ENCODE peak calls at places on chromosomes 5 and 9, in seven cellular contexts. L is activated CD4-positive, alpha-beta T cell treated with anti-CD3 and anti-CD28 coated beads, Interleukin-2, amount 50 U/mL, for 4 hours; O is lower leg skin; D is stimulated activated CD4-positive, alpha-beta T cell treated with anti-CD3 and anti-CD28 coated beads, Interleukin-4, amount 100 ng/mL, for 4 hours; V is AG09309; Q is activated T-helper 1 cell treated with anti-CD3 and anti-CD28 coated beads, Interleukin-2, amount 50 U/mL, for 16 hours; C is T follicular helper cell. F is an unnamed sample.

GRCh38 chr9:37371565-37372464 is 50.7 kb upstream of the GRHPR start:
- DNase-seq in C (no peak), L (no peak), D (no peak), Q (no peak), O (no peak), V (no peak), F (no peak)

GRCh38 chr9:137318565-137318964 is 16.5 kb upstream of the NRARP start:
- DNase-seq in O (no peak), L (no peak), D (no peak), V (no peak), C (no peak), Q (no peak), F (no peak)

GRCh38 chr5:97046270-97046982 is 96.0 kb downstream of the LIX1 start:
- DNase-seq in D (no peak), Q (no peak), V (peak; percentile 3), C (no peak), O (no peak), L (no peak), F (no peak)

GRCh38 chr5:133534566-133534965 is 77.8 kb downstream of the FSTL4 start:
- DNase-seq in Q (no peak), L (no peak), C (no peak), O (no peak), D (no peak), V (no peak), F (no peak)

GRCh38 chr5:172699423-172699822 is 58.4 kb downstream of the NEURL1B start:
- DNase-seq in C (no peak), V (no peak), O (no peak), D (no peak), L (no peak), Q (no peak), F (no peak)

GRCh38 chr5:79416499-79416898 is 97.4 kb downstream of the HOMER1 start:
- DNase-seq in V (no peak), C (no peak), L (no peak), D (no peak), Q (no peak), O (no peak), F (no peak)

GRCh38 chr9:134403292-134403681 is 77.0 kb downstream of the RXRA start:
- DNase-seq in C (no peak), D (no peak), Q (no peak), O (no peak), V (no peak), L (no peak), F (no peak)

GRCh38 chr5:161380550-161380949 is 166.0 kb downstream of the GABRB2 start:
- DNase-seq in L (no peak), O (no peak), D (no peak), Q (no peak), C (no peak), V (no peak), F (no peak)

F was measured in tibial nerve.